ENCODE peak calls at places on chromosomes 16 and 17, in six cellular contexts. J is transverse colon, O is sigmoid colon, Y is stomach, S is breast epithelium, Q is spleen. K is an unnamed sample. For H3K4me1 and H3K36me3, the result is how much of the 10 kb centered on the place peaks cover.

GRCh38 chr16:73051216-73051615 is 3.3 kb upstream of the ZFHX3 start:
- DNase-seq in J (no peak), O (no peak), Y (no peak), S (no peak), Q (no peak), K (no peak)

GRCh38 chr16:17591655-17592405 is 121.1 kb upstream of the XYLT1 start:
- DNase-seq in J (no peak), O (no peak), Y (no peak), S (no peak), Q (no peak), K (no peak)

GRCh38 chr17:7922499-7923289 is 6.6 kb upstream of the RNF227 start:
- DNase-seq in J (peak), O (peak), Y (peak), S (peak), Q (peak), K (no peak)

GRCh38 chr16:10590342-10590741 is 9.9 kb upstream of the EMP2 start:
- DNase-seq in J (no peak), O (no peak), Y (no peak), S (no peak), Q (no peak), K (no peak)

GRCh38 chr17:50817142-50817751 is 18.1 kb upstream of the WFIKKN2 start:
- DNase-seq in J (peak), O (no peak), Y (peak), S (no peak), Q (peak), K (peak)

GRCh38 chr16:4972938-4973587 is 14.9 kb downstream of the SEC14L5 start:
- DNase-seq in J (no peak), O (no peak), Y (no peak), S (no peak), Q (no peak), K (no peak)

GRCh38 chr16:69703638-69704037 is 22.7 kb downstream of the NQO1 start:
- DNase-seq in J (no peak), O (no peak), Y (no peak), S (no peak), Q (no peak), K (no peak)

GRCh38 chr17:34706029-34706428 is 126.6 kb downstream of the TMEM132E start:
- DNase-seq in J (no peak), O (no peak), Y (no peak), S (no peak), Q (no peak), K (no peak)

GRCh38 chr17:48615963-48616718 is 1.0 kb upstream of the HOXB8 start:
- DNase-seq in J (no peak), O (no peak), Y (no peak), S (no peak), Q (no peak), K (no peak)

GRCh38 chr16:79598341-79599181 is 2.0 kb downstream of the MAF start:
- DNase-seq in J (peak), O (peak), Y (peak), S (peak), Q (peak), K (no peak)

GRCh38 chr17:65064452-65065019 is 8.0 kb upstream of the GNA13 start:
- DNase-seq in J (no peak), O (peak), Y (no peak), S (no peak), Q (no peak), K (no peak)

GRCh38 chr17:65389956-65390355 is 171.5 kb downstream of the AXIN2 start:
- DNase-seq in J (no peak), O (no peak), Y (no peak), S (no peak), Q (no peak), K (no peak)

GRCh38 chr17:79955961-79956735 is 79.5 kb downstream of the TBC1D16 start:
- DNase-seq in J (no peak), O (peak), Y (no peak), S (peak), Q (no peak), K (no peak)

GRCh38 chr16:73228649-73229048 is 180.7 kb upstream of the ZFHX3 start:
- DNase-seq in J (no peak), O (peak), Y (no peak), S (no peak), Q (no peak), K (no peak)

GRCh38 chr17:66135896-66136295 is 56.0 kb downstream of the CEP112 start:
- DNase-seq in J (no peak), O (no peak), Y (no peak), S (no peak), Q (no peak), K (no peak)

GRCh38 chr16:35364263-35364662 is 1904.9 kb downstream of the TP53TG3F start:
- DNase-seq in J (no peak), O (no peak), Y (no peak), S (no peak), Q (no peak), K (no peak)

GRCh38 chr17:27532269-27533067 is 76.2 kb downstream of the KSR1 start:
- DNase-seq in J (peak), O (peak), Y (peak), S (no peak), Q (peak), K (no peak)

GRCh38 chr16:49478107-49478506 is 104.5 kb downstream of the C16orf78 start:
- DNase-seq in J (no peak), O (peak), Y (no peak), S (no peak), Q (peak), K (no peak)

GRCh38 chr16:67504190-67505021 is 21.1 kb upstream of the AGRP start:
- DNase-seq in J (peak), O (peak), Y (no peak), S (no peak), Q (peak), K (no peak)

GRCh38 chr17:40553694-40554534 is 11.4 kb downstream of the CCR7 start:
- DNase-seq in J (no peak), O (peak), Y (peak), S (no peak), Q (peak), K (no peak)

GRCh38 chr16:78770353-78771091 is 671.1 kb downstream of the WWOX start:
- DNase-seq in J (peak), O (peak), Y (peak), S (peak), Q (peak), K (peak)

GRCh38 chr16:13390093-13390985 is 488.9 kb downstream of the SHISA9 start:
- DNase-seq in J (no peak), O (no peak), Y (no peak), S (no peak), Q (no peak), K (no peak)

GRCh38 chr17:48149174-48150106 is 41.9 kb downstream of the SNX11 start:
- DNase-seq in J (no peak), O (no peak), Y (no peak), S (no peak), Q (no peak), K (no peak)

GRCh38 chr16:70018254-70018653 is 67.1 kb downstream of the CLEC18A start:
- DNase-seq in J (peak), O (no peak), Y (no peak), S (no peak), Q (no peak), K (no peak)

GRCh38 chr17:4635823-4636375 is 5.6 kb downstream of the ALOX15 start:
- DNase-seq in J (peak), O (no peak), Y (no peak), S (no peak), Q (no peak), K (no peak)

GRCh38 chr16:66905633-66906539 is 12.8 kb downstream of the CDH16 start:
- DNase-seq in J (peak), O (no peak), Y (peak), S (no peak), Q (peak), K (no peak)

GRCh38 chr16:10817963-10818941 is at the start of gene TVP23A:
- DNase-seq in J (no peak), O (no peak), Y (no peak), S (no peak), Q (no peak), K (no peak)

GRCh38 chr17:31297090-31297489 is at the start of gene OMG:
- DNase-seq in J (no peak), O (no peak), Y (no peak), S (no peak), Q (no peak), K (no peak)

GRCh38 chr16:67396159-67396774 is 3.0 kb upstream of the TPPP3 start:
- DNase-seq in J (peak), O (peak), Y (peak), S (peak), Q (peak), K (no peak)

GRCh38 chr17:43574348-43574747 is 28.2 kb upstream of the ETV4 start:
- DNase-seq in J (peak), O (no peak), Y (peak), S (no peak), Q (no peak), K (no peak)
- H3K4me1 ChIP-seq in J (under half), O (under half), Y (under half), S (under half), Q (under half), K (under half)

GRCh38 chr17:21296097-21297025 is 11.8 kb downstream of the MAP2K3 start:
- DNase-seq in J (no peak), O (peak), Y (peak), S (no peak), Q (no peak), K (no peak)
- TF ChIP-seq POLR2AphosphoS5 in J (no peak), O (no peak), Y (no peak), S (no peak), Q (no peak), K (no peak)

DNA sequence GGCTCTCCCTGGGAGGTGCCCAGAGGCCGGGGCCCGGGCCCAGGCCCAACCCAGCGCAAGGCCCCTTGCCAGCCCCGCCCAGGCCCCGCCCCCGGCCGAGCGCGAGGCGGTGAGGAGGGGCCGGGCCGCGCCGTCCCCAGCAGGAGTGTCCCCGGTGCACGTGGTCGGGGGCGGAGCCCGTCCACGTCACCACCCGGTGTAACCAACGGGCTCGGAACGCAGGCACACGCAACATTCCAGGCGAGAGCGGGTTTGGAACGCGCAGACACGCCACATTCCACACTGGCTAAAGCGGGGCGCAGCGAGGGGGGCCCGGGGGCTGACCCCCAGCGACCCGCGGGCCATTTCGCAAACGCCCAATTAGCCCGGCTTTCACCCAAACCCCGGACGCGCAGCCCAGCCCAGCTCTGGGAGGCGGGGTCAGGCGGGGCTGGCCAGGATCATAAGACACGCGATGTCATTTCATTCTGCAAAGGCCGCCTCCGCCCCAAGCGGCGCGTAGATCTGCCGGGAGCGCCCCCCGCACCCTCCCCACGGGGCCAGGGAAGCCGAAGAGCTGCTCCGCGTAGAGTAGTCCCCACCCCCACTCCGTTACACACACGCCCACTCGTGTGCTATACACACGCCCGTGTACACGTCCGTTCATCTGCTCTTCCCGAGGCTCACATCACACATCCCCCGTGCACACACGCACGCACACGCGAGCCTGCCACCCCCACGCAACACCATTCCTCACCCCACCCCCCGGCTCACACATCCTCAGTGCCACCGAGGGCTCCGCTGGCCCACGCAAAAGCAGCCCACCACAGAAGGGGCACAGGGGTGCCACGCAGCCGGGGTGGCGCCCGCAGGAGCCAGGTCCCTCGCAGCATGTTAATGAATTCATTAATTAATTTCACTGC is 1.0 kb downstream of the MNT start:
- DNase-seq in J (peak), O (peak), Y (peak), S (peak), Q (peak), K (no peak)
- H3K36me3 ChIP-seq in J (under half), O (under half), Y (under half), S (under half), Q (under half), K (under half)

DNA sequence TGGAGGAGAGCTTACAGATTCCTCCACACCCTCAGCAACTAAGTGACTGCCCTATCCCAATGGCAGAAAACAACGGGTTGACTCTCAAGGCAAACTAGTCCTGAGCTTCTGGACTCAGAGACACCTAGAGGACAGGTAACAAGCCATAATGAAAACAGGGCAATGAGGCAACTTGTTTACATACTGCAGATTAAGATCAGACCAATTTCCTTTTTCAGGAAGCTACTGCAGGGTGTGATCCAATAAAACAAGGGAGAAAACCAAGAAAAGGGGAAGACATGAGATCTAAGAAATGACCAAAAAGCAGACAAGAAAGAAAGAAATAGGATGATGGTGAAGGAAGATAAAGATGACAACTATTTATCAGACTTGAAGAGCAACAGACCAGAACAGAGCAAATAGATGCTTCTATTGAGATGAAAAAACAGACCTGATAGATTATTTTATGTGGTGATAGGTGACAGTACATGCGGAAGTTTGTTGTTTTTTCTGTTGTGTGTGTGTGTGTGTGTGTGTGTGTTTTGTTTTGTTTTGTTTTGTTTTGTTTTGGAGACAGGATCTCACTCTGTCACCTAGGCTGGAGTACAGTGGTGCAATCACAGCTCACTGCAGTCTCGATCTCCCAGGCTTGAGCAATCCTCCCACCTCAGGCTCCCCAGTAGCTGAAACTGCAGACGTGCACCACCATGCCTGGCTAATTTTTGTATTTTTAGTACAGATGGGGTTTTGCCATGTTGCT is 120.7 kb downstream of the GAS7 start:
- DNase-seq in J (no peak), O (peak), Y (no peak), S (no peak), Q (no peak), K (no peak)
- H3K4me1 ChIP-seq in J (under half), O (under half), Y (under half), S (under half), Q (under half), K (under half)

DNA sequence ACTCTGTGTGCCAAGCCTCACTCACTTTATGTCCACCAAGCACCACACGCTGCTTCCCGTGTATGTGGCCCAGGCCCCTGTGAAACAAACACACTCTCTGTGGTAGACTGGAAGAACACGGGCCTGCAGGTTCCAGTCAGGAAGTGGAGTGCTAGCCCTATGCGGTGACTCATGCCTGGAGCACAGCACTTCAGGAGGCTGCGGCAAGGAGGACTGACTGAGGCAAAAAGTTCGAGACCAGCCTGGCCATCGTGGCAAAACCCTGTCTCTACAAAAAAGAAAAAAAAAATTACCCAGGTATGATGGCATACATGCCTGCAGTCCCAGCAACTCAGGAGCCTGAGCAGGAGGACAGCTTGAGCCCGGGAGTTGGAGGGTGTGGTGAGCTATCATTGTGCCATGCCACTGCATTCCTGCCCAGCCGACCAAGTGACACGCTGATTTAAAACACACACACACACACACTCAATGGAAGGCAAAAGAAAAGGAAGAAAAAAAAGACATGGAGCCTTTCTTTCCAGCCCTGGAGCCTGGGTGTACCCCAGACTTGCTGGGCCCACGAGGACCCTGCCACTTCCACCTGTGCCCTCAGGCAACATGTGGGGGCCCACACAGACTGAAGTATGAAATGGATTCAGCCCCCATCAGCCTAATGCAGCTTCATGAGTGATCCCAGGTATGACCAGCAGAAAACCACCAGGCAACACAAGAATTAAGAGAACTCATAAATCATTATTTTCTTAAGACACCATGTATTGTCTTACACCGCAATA is 126.6 kb downstream of the ANKRD11 start:
- DNase-seq in J (peak), O (no peak), Y (peak), S (no peak), Q (no peak), K (no peak)
- TF ChIP-seq POLR2AphosphoS5 in J (no peak), O (no peak), Y (peak), S (no peak), Q (peak), K (no peak)